ENCODE peak calls at places on chromosomes 12 and 14, in five cellular contexts. B is body of pancreas, U is Panc1, T is choroid plexus epithelial cell, C is fibroblast of mammary gland. R is an unnamed sample.

GRCh38 chr14:24809147-24809546 is 175.2 kb upstream of the GZMB start:
- DNase-seq in B (no peak), U (no peak), T (no peak), C (no peak), R (no peak)

GRCh38 chr12:11885261-11886038 is 185.3 kb upstream of the BCL2L14 start:
- DNase-seq in B (peak), U (no peak), T (peak), C (peak), R (peak)

GRCh38 chr14:92546347-92547053 is 32.9 kb downstream of the RIN3 start:
- DNase-seq in B (no peak), U (no peak), T (no peak), C (peak), R (no peak)

GRCh38 chr14:44029933-44030332 is 477.1 kb downstream of the FSCB start:
- DNase-seq in B (no peak), U (no peak), T (no peak), C (peak), R (peak)

GRCh38 chr14:96754162-96754844 is 42.9 kb upstream of the VRK1 start:
- DNase-seq in B (no peak), U (no peak), T (no peak), C (no peak), R (peak)

GRCh38 chr14:99632410-99633035 is 12.4 kb upstream of the HHIPL1 start:
- DNase-seq in B (no peak), U (no peak), T (no peak), C (no peak), R (no peak)

GRCh38 chr12:83826112-83826511 is 1086.5 kb downstream of the SLC6A15 start:
- DNase-seq in B (peak), U (peak), T (peak), C (peak), R (peak)

GRCh38 chr12:101826766-101827368 is 3.9 kb downstream of the GNPTAB start:
- DNase-seq in B (no peak), U (no peak), T (no peak), C (no peak), R (no peak)

GRCh38 chr12:88518863-88519403 is 61.3 kb downstream of the KITLG start:
- DNase-seq in B (no peak), U (no peak), T (no peak), C (peak), R (no peak)

GRCh38 chr12:82300611-82301010 is 57.6 kb downstream of the CCDC59 start:
- DNase-seq in B (no peak), U (no peak), T (peak), C (no peak), R (no peak)

GRCh38 chr12:109767991-109768900 is 54.6 kb downstream of the FAM222A start:
- DNase-seq in B (no peak), U (no peak), T (no peak), C (no peak), R (no peak)

GRCh38 chr14:77125275-77126073 is 16.1 kb downstream of the ZDHHC22 start:
- DNase-seq in B (no peak), U (no peak), T (no peak), C (no peak), R (no peak)

GRCh38 chr12:103583008-103583407 is 4.1 kb upstream of the STAB2 start:
- DNase-seq in B (no peak), U (no peak), T (no peak), C (no peak), R (peak)

GRCh38 chr14:76810953-76811400 is 1.7 kb downstream of the ANGEL1 start:
- DNase-seq in B (peak), U (no peak), T (peak), C (peak), R (peak)

GRCh38 chr12:77608157-77608755 is 222.4 kb upstream of the NAV3 start:
- DNase-seq in B (no peak), U (no peak), T (no peak), C (no peak), R (no peak)

GRCh38 chr12:76003263-76003640 is 28.3 kb downstream of the PHLDA1 start:
- DNase-seq in B (no peak), U (no peak), T (no peak), C (no peak), R (no peak)

GRCh38 chr12:106227641-106228319 is 20.0 kb downstream of the CKAP4 start:
- DNase-seq in B (peak), U (no peak), T (peak), C (peak), R (peak)

GRCh38 chr14:77086017-77086727 is 11.9 kb upstream of the CIPC start:
- DNase-seq in B (no peak), U (no peak), T (peak), C (no peak), R (peak)

GRCh38 chr12:59736786-59737185 is 141.0 kb downstream of the SLC16A7 start:
- DNase-seq in B (peak), U (no peak), T (peak), C (peak), R (peak)

GRCh38 chr12:117093918-117094630 is 5.1 kb downstream of the TESC start:
- DNase-seq in B (no peak), U (no peak), T (no peak), C (no peak), R (no peak)

GRCh38 chr12:76720068-76720467 is 43.8 kb upstream of the ZDHHC17 start:
- DNase-seq in B (no peak), U (no peak), T (peak), C (peak), R (peak)

GRCh38 chr14:38330262-38330661 is 74.4 kb upstream of the CLEC14A start:
- DNase-seq in B (no peak), U (no peak), T (no peak), C (no peak), R (no peak)

GRCh38 chr14:52351561-52352491 is 37.7 kb downstream of the PTGER2 start:
- DNase-seq in B (no peak), U (no peak), T (peak), C (peak), R (no peak)

GRCh38 chr14:54533100-54533499 is 23.4 kb downstream of the CGRRF1 start:
- DNase-seq in B (no peak), U (no peak), T (no peak), C (no peak), R (no peak)
- H3K4me3 ChIP-seq in B (no peak), U (no peak), T (no peak), C (no peak), R (no peak)

GRCh38 chr12:49022558-49023178 is 4.1 kb upstream of the PRKAG1 start:
- DNase-seq in B (no peak), U (no peak), T (no peak), C (no peak), R (no peak)

GRCh38 chr12:49019120-49019430 is 499 bp upstream of the PRKAG1 start:
- DNase-seq in B (no peak), U (no peak), T (no peak), C (no peak), R (no peak)

GRCh38 chr12:49020441-49020840 is 1.9 kb upstream of the PRKAG1 start:
- DNase-seq in B (no peak), U (no peak), T (no peak), C (no peak), R (no peak)

GRCh38 chr12:49019435-49020317 is 1.1 kb upstream of the PRKAG1 start:
- DNase-seq in B (no peak), U (no peak), T (peak), C (peak), R (peak)

GRCh38 chr12:49021292-49021915 is 2.8 kb upstream of the PRKAG1 start:
- DNase-seq in B (no peak), U (no peak), T (no peak), C (no peak), R (no peak)
- TF ChIP-seq CTCF in B (no peak), U (no peak), T (no peak), C (no peak), R (no peak)

DNA sequence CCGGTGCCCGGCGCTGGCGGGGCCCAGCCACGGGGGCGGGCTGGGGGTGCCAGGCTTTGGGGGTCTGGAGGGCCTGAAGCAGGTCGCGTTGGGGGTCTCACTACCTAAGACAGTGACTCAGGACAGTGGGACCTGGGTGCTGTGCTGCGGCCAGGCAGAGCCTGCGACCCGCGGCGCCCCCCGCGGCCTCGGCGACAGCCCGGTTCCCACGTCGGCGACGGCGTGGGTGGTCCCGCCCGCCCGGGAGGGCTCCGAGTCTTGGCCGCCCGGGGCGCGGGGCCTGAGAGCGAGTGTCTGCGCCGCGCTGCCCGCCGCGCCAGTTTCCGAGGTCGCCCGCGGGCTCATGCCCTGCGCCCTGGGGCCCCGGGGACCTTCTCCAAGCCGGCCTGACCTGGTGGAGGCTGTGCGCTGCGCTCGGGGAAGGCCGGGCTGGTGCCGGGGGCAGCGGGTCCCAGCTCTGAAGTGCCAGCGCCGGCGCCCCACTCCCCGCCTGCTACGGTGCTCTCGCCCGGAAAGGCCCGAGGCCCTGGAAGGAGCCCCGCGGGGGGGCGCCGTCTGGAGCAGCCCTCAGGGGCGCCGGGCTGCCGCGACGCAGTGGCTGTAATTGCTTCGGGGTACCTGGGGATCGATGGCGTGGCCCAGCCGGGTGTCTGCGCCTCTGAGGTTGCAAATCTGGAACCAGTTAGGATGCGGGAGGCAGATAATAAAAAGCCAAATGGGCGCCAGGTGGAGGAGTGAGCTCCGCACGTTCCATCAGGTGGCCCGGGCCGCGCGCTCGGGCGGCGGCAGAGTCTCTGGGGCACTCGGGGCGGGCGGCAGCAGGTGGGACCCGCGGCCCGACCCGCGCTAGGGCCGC is 102.5 kb upstream of the DIO3 start:
- DNase-seq in B (no peak), U (no peak), T (no peak), C (no peak), R (no peak)
- H3K4me3 ChIP-seq in B (peak), U (no peak), T (no peak), C (no peak), R (no peak)

DNA sequence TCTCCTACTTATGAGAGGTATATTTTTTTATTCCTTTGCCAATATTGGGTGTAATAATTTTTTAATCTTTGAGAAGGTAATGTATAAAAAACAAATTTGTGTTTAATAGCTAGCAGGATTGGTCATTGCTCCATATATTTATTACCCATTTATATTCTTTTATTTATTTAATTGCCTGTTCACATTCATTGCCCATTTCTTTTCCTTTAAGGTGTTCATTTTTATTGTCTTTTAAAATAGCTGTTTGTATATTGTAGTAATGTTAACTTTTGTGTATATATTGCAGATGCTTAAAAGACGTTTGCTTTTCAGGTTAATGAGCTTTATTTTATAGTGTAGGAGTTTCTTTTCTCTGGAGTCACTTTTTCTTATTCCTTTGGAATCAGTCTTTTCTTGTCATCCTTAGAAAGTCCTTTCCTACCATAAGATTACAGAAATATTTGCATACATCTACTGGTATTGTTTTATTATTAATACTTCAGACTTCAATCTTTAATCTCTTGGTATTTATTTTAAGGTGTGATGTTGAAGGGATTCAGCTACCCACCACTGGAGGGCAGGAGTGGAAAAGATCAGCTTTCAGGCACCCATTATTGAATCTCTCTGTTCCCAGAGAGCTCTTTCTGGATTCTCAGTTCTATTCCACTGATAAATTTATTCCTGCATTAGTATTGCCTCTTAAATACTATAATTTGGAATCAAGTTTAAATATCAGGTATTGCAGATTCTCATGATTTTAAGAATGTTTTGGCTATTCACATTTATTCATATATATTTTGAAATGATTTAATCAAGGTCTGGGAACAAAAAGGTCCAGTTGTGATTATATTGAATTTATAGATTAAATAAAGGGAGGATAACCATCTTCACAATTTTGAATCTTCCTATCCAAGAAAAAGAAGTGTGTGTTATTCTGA is 17.3 kb downstream of the PPM1A start:
- DNase-seq in B (no peak), U (no peak), T (peak), C (peak), R (peak)
- TF ChIP-seq CTCF in B (no peak), U (peak), T (peak), C (peak), R (peak)

GRCh38 chr12:54005531-54005852 is 3.3 kb upstream of the HOXC8 start:
- DNase-seq in B (no peak), U (no peak), T (no peak), C (no peak), R (no peak)
- H3K4me3 ChIP-seq in B (no peak), U (peak), T (no peak), C (peak), R (no peak)

GRCh38 chr12:132075026-132075713 is 68.9 kb downstream of the DDX51 start:
- DNase-seq in B (no peak), U (no peak), T (peak), C (no peak), R (no peak)
- TF ChIP-seq CTCF in B (no peak), U (peak), T (peak), C (peak), R (no peak)

GRCh38 chr14:103871596-103872480 is 24.5 kb upstream of the PPP1R13B start:
- DNase-seq in B (peak), U (no peak), T (no peak), C (no peak), R (peak)
- H3K4me3 ChIP-seq in B (no peak), U (peak), T (peak), C (no peak), R (peak)

GRCh38 chr14:55419663-55420062 is 8.0 kb upstream of the ATG14 start:
- DNase-seq in B (no peak), U (no peak), T (no peak), C (no peak), R (no peak)

GRCh38 chr14:55414551-55414950 is 2.9 kb upstream of the ATG14 start:
- DNase-seq in B (no peak), U (no peak), T (no peak), C (no peak), R (no peak)

GRCh38 chr14:55417955-55418354 is 6.3 kb upstream of the ATG14 start:
- DNase-seq in B (no peak), U (no peak), T (no peak), C (no peak), R (no peak)

GRCh38 chr14:55418411-55418810 is 6.8 kb upstream of the ATG14 start:
- DNase-seq in B (no peak), U (no peak), T (peak), C (no peak), R (no peak)

GRCh38 chr14:55416866-55417265 is 5.2 kb upstream of the ATG14 start:
- DNase-seq in B (no peak), U (no peak), T (peak), C (peak), R (peak)
- TF ChIP-seq CTCF in B (peak), U (peak), T (peak), C (peak), R (peak)

GRCh38 chr12:6773662-6774351 is 1.5 kb downstream of the LAG3 start:
- DNase-seq in B (no peak), U (no peak), T (no peak), C (no peak), R (no peak)
- H3K4me3 ChIP-seq in B (no peak), U (no peak), T (no peak), C (no peak), R (no peak)

GRCh38 chr12:113318046-113318656 is 16.8 kb downstream of the SLC8B1 start:
- DNase-seq in B (no peak), U (no peak), T (no peak), C (no peak), R (no peak)

GRCh38 chr12:113317122-113317521 is 17.8 kb downstream of the SLC8B1 start:
- DNase-seq in B (no peak), U (no peak), T (no peak), C (no peak), R (no peak)

GRCh38 chr12:113314121-113314529 is 20.8 kb downstream of the SLC8B1 start:
- DNase-seq in B (no peak), U (no peak), T (no peak), C (peak), R (no peak)

GRCh38 chr12:113315358-113315757 is 19.6 kb downstream of the SLC8B1 start:
- DNase-seq in B (no peak), U (no peak), T (no peak), C (no peak), R (no peak)

DNA sequence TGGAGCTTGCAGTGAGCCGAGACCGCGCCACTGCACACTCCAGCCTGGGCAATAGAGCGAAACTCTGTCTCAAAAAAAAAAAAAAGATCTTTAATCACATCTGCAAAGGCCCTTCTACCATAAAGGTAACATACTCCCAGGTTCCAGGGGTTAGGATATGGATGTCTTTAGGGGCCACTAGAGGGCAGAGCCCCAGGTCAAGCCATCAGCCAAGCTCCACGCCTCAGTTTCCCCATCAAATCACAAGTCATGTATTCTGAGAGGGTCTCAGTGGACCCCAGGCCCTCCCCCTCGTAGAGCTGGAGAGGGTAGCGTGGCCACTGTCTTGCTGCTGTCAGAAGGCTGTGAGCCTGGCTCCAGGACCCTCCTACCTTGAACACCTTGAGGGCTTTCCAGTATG is 18.8 kb downstream of the SLC8B1 start:
- DNase-seq in B (no peak), U (no peak), T (no peak), C (no peak), R (no peak)
- TF ChIP-seq CTCF in B (no peak), U (no peak), T (peak), C (no peak), R (peak)